ENCODE peak calls at places on chromosomes 11 and 22, in nine cellular contexts. E is body of pancreas, Z is cardiac muscle cell, R is A549, G is cardiac fibroblast, K is progenitor cell of endocrine pancreas, I is epithelial cell of esophagus, A is astrocyte of the spinal cord, H is type B pancreatic cell. Q is an unnamed sample.

GRCh38 chr11:126186031-126186698 is 25.3 kb downstream of the RPUSD4 start:
- DNase-seq in E (no peak), Z (peak), R (no peak), G (peak), K (no peak), I (no peak), A (no peak), H (no peak), Q (no peak)

GRCh38 chr11:72621008-72621610 is 53.1 kb downstream of the PDE2A start:
- DNase-seq in E (no peak), Z (no peak), R (no peak), G (no peak), K (no peak), I (no peak), A (no peak), H (no peak), Q (no peak)

GRCh38 chr11:77188912-77189491 is 61.0 kb downstream of the MYO7A start:
- DNase-seq in E (no peak), Z (no peak), R (no peak), G (no peak), K (no peak), I (no peak), A (no peak), H (no peak), Q (no peak)

GRCh38 chr22:19590696-19591095 is 66.5 kb upstream of the CLDN5 start:
- DNase-seq in E (no peak), Z (no peak), R (no peak), G (no peak), K (no peak), I (no peak), A (no peak), H (no peak), Q (no peak)

GRCh38 chr11:1220941-1221721 is 1.7 kb upstream of the MUC5B start:
- DNase-seq in E (no peak), Z (no peak), R (no peak), G (no peak), K (no peak), I (no peak), A (no peak), H (no peak), Q (peak)

GRCh38 chr11:29432719-29433325 is 584.0 kb downstream of the KCNA4 start:
- DNase-seq in E (no peak), Z (peak), R (peak), G (peak), K (no peak), I (peak), A (peak), H (no peak), Q (no peak)

GRCh38 chr11:65861165-65861505 is 902 bp downstream of the MUS81 start:
- DNase-seq in E (peak), Z (no peak), R (no peak), G (no peak), K (no peak), I (peak), A (no peak), H (no peak), Q (no peak)

GRCh38 chr22:19110064-19110458 is 12.2 kb downstream of the DGCR2 start:
- DNase-seq in E (no peak), Z (no peak), R (no peak), G (no peak), K (no peak), I (no peak), A (no peak), H (no peak), Q (no peak)

GRCh38 chr11:117816846-117817212 is 7.7 kb downstream of the FXYD2 start:
- DNase-seq in E (peak), Z (no peak), R (no peak), G (no peak), K (no peak), I (no peak), A (no peak), H (no peak), Q (no peak)

GRCh38 chr22:31160328-31160978 is 471 bp downstream of the RNF185 start:
- DNase-seq in E (peak), Z (peak), R (no peak), G (peak), K (no peak), I (peak), A (peak), H (no peak), Q (peak)

GRCh38 chr22:30605449-30606110 is 1.4 kb upstream of the TCN2 start:
- DNase-seq in E (peak), Z (peak), R (peak), G (peak), K (no peak), I (peak), A (peak), H (no peak), Q (peak)

GRCh38 chr11:104408630-104409029 is 244.7 kb upstream of the PDGFD start:
- DNase-seq in E (no peak), Z (peak), R (no peak), G (peak), K (no peak), I (no peak), A (no peak), H (no peak), Q (no peak)

GRCh38 chr22:24333301-24333700 is 62.7 kb downstream of the SPECC1L start:
- DNase-seq in E (no peak), Z (no peak), R (no peak), G (peak), K (no peak), I (peak), A (peak), H (no peak), Q (no peak)

GRCh38 chr11:33256031-33256807 is 962 bp upstream of the HIPK3 start:
- DNase-seq in E (no peak), Z (no peak), R (no peak), G (no peak), K (no peak), I (peak), A (peak), H (no peak), Q (no peak)

GRCh38 chr11:71485063-71485399 is 32.0 kb downstream of the NADSYN1 start:
- DNase-seq in E (peak), Z (no peak), R (no peak), G (no peak), K (no peak), I (no peak), A (no peak), H (no peak), Q (no peak)

GRCh38 chr11:6418199-6418957 is 516 bp downstream of the APBB1 start:
- DNase-seq in E (peak), Z (no peak), R (no peak), G (peak), K (peak), I (no peak), A (no peak), H (no peak), Q (peak)

GRCh38 chr11:118180300-118180703 is 3.9 kb upstream of the SCN2B start:
- DNase-seq in E (peak), Z (peak), R (peak), G (peak), K (no peak), I (peak), A (no peak), H (no peak), Q (peak)

GRCh38 chr11:83287631-83288030 is 1.5 kb upstream of the CCDC90B start:
- DNase-seq in E (no peak), Z (no peak), R (no peak), G (no peak), K (no peak), I (no peak), A (no peak), H (no peak), Q (no peak)

DNA sequence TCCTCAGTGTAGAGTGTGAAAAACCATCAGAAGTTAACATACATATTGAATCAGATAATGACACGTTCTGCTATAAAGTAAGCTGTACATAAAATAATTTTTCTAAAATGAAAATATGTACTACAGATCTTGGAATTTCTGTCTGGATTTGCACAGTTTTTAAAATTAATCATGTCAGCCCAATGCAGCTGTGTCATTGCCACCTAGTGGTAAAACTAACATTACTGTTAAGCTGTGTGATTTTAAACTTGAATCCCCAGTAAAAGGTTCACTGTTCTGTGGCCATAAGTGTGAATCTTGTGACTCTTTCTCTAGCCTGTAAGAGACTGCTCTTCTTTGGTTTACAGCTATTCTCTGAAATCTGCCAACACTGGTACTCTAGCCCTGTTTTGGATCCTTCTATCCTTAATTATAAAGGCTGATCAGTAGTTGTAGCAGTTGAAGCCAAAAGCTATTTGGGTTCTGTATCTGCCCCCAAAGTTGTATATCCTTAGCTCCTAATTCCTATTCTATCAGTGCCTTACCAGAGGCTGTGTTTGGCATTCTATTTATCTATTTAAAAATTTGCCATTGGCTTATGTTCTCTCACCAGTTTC is 4.0 kb downstream of the JRKL start:
- DNase-seq in E (no peak), Z (peak), R (peak), G (peak), K (no peak), I (peak), A (peak), H (no peak), Q (no peak)
- TF ChIP-seq CTCF in E (peak), Z (peak), R (peak), G (peak), K (peak), I (peak), A (peak), H (peak), Q (peak)

DNA sequence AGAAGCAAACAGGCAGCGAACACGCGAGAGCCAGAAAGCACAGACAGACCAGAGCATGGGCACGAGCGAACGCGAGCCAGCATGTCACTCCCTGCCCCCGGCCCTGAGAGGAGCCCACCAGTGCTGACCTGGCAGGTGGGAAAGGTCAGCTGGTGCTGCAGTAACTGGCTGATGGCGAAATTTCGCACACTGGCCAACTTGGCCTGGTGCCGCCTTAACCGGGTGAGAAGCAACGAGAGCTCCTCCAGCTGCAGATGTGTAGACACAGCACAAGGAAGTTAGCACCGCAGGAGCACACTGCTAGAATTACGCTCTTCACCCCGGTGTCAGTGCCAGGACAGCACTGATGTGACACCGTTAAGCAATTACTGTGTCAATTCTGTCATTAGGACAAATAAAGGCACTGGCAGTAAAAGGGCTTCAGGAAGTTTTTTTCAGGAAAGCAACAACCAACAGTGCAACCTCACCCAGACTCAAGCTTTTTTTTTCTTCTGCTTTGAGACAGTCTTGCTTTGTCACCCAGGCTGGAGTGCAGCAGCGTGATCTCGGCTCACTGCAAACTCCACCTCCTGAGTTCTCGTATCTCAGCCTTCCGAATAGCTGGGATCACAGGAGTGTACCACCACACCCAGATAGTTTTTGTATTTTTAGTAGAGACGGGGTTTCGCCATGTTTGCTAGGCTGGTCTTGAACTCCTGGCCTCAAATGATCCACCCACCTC is 76.8 kb downstream of the C11orf58 start:
- DNase-seq in E (peak), Z (peak), R (no peak), G (peak), K (no peak), I (no peak), A (peak), H (no peak), Q (peak)
- TF ChIP-seq CTCF in E (no peak), Z (no peak), R (no peak), G (no peak), K (no peak), I (peak), A (peak), H (no peak), Q (no peak)

GRCh38 chr11:62622476-62622875 is 690 bp upstream of the B3GAT3 start:
- DNase-seq in E (no peak), Z (no peak), R (no peak), G (no peak), K (no peak), I (no peak), A (no peak), H (no peak), Q (no peak)

GRCh38 chr11:62632492-62632891 is 10.7 kb upstream of the B3GAT3 start:
- DNase-seq in E (no peak), Z (no peak), R (no peak), G (no peak), K (no peak), I (no peak), A (no peak), H (no peak), Q (no peak)

GRCh38 chr11:62621567-62622470 is at the start of gene B3GAT3:
- DNase-seq in E (peak), Z (peak), R (peak), G (peak), K (peak), I (peak), A (peak), H (peak), Q (peak)

DNA sequence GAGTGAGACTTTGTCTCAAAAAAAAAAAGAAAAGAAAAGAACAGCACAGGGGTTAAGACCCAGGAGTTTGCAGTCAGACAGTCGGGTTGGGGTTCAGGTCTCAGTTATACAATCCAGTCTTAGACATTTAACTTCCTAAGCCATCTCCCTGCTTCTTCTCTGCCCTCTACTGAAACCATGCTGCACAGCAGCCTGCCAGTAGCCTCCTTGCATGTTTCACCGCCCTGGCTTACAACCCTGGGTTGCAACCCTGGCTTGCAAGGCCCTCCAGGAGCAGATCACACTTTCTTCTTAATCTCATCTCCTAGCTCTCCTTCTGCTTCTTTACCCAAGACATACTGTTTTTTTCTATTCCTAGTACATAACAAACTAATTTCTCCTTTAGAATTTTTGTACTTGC is 5.9 kb upstream of the B3GAT3 start:
- DNase-seq in E (no peak), Z (peak), R (peak), G (peak), K (no peak), I (peak), A (no peak), H (no peak), Q (no peak)
- TF ChIP-seq CTCF in E (no peak), Z (peak), R (no peak), G (no peak), K (no peak), I (peak), A (no peak), H (no peak), Q (no peak)

GRCh38 chr11:8328848-8329330 is 65.2 kb upstream of the LMO1 start:
- DNase-seq in E (peak), Z (peak), R (peak), G (peak), K (peak), I (peak), A (peak), H (no peak), Q (peak)

GRCh38 chr11:8329336-8329735 is 65.7 kb upstream of the LMO1 start:
- DNase-seq in E (no peak), Z (no peak), R (no peak), G (no peak), K (no peak), I (no peak), A (no peak), H (no peak), Q (no peak)

GRCh38 chr11:8327761-8328192 is 64.1 kb upstream of the LMO1 start:
- DNase-seq in E (no peak), Z (no peak), R (no peak), G (no peak), K (no peak), I (peak), A (no peak), H (no peak), Q (no peak)

GRCh38 chr11:8329961-8330361 is 66.3 kb upstream of the LMO1 start:
- DNase-seq in E (no peak), Z (no peak), R (no peak), G (no peak), K (no peak), I (no peak), A (no peak), H (no peak), Q (peak)

GRCh38 chr11:8328231-8328794 is 64.6 kb upstream of the LMO1 start:
- DNase-seq in E (no peak), Z (no peak), R (no peak), G (no peak), K (no peak), I (no peak), A (no peak), H (no peak), Q (no peak)
- TF ChIP-seq CTCF in E (no peak), Z (no peak), R (no peak), G (no peak), K (no peak), I (no peak), A (no peak), H (no peak), Q (no peak)

GRCh38 chr11:93611836-93612677 is 49.4 kb upstream of the CEP295 start:
- DNase-seq in E (peak), Z (no peak), R (no peak), G (no peak), K (no peak), I (no peak), A (no peak), H (no peak), Q (no peak)

GRCh38 chr11:93608280-93608862 is 53.1 kb upstream of the CEP295 start:
- DNase-seq in E (no peak), Z (no peak), R (no peak), G (no peak), K (no peak), I (peak), A (no peak), H (no peak), Q (no peak)

GRCh38 chr11:93613432-93613831 is 48.0 kb upstream of the CEP295 start:
- DNase-seq in E (no peak), Z (no peak), R (no peak), G (no peak), K (no peak), I (no peak), A (no peak), H (no peak), Q (no peak)

DNA sequence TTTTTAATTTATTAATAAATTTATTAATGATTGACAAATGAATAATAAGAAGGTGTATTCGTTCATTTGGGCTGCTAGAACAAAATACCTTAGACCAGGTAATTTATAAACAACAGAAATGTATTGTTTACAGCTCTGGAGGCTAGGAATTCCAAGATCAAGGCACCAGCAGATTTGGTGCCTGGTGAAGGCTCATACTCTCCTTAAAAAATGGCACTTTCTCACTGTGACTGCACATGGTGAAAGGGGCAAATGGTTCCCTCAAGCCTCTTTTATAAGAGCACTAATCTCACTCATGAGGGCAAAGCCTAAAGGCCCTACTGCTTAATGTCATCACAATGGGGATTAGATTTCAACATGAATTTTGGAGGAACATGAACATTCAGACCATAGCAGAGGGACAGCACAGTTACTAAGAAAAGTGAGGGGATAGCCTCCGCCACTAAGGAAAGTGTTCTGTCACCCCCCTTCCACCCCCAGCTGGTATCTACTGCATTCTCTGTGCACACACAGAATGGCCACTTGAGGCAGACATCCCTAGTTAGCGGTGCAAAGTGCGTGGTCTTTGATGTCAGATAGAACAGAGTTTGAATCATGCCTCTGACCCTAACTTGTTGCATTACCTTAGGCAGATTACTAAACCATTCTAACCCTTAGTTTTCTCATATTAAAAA is 47.2 kb upstream of the CEP295 start:
- DNase-seq in E (no peak), Z (no peak), R (peak), G (no peak), K (no peak), I (no peak), A (no peak), H (no peak), Q (no peak)
- TF ChIP-seq CTCF in E (no peak), Z (peak), R (peak), G (peak), K (peak), I (no peak), A (peak), H (peak), Q (no peak)

DNA sequence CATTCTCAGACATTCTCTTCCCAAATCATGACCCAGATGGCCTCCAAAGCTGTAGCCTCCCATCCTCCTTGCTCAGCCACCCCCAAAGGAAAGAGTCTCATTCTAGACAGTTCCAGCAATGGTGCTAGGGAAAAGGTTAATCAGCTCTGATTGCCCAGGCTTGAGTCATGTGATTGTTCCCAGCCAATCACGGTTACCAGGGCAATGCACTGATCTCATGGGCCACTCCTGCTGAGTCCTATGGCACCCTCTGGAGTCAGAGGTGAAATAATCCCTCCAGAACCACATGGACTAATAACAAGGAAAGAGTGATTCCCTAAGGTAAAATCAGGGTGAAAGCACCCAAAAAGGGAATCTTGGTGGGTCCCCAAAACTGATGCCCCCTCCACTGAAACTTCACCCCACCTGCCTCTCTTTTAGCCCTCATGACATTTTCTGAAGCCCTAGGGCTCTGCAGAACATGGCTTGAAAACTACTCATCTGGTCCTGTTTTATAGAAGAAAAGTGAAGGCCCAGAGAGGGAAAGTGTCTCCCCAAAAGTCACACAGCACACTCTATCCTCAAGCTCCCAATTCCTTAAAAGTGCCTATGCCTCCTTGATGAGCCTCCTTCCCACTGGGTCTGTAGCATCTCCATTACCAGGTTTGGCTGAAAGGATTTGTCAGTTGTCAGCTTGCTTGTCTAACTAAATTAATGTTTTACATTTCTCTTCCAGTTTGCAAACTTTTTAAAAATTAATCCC is 203.7 kb downstream of the MN1 start:
- DNase-seq in E (peak), Z (peak), R (peak), G (no peak), K (no peak), I (peak), A (no peak), H (no peak), Q (no peak)
- TF ChIP-seq CTCF in E (peak), Z (no peak), R (no peak), G (no peak), K (no peak), I (no peak), A (no peak), H (no peak), Q (no peak)

GRCh38 chr22:38153821-38154562 is 27.6 kb downstream of the PLA2G6 start:
- DNase-seq in E (peak), Z (no peak), R (no peak), G (no peak), K (no peak), I (no peak), A (no peak), H (no peak), Q (no peak)

GRCh38 chr22:38155703-38156102 is 25.9 kb downstream of the PLA2G6 start:
- DNase-seq in E (no peak), Z (no peak), R (no peak), G (no peak), K (no peak), I (no peak), A (no peak), H (no peak), Q (no peak)
- TF ChIP-seq CTCF in E (no peak), Z (no peak), R (no peak), G (no peak), K (no peak), I (no peak), A (no peak), H (no peak), Q (no peak)

Q was measured in nephron progenitor cell.